ENCODE peak calls at places on chromosomes 5 and 9, in six cellular contexts. J is LoVo, A is fibroblast of pulmonary artery, I is OCI-LY7, K is ACHN, P is left colon. W is an unnamed sample.

GRCh38 chr9:23858234-23858633 is 32.2 kb upstream of the ELAVL2 start:
- DNase-seq in P (no peak), K (no peak), I (no peak), J (no peak), A (no peak), W (no peak)

GRCh38 chr9:16618524-16618923 is 251.9 kb downstream of the BNC2 start:
- DNase-seq in P (no peak), I (no peak), J (no peak), A (no peak), K (no peak), W (no peak)

GRCh38 chr9:19376931-19377330 is 3.1 kb downstream of the RPS6 start:
- DNase-seq in I (no peak), P (no peak), A (no peak), J (no peak), K (no peak), W (no peak)

GRCh38 chr9:80878556-80878955 is 810.8 kb downstream of the TLE1 start:
- DNase-seq in J (no peak), P (no peak), I (no peak), K (no peak), A (peak), W (no peak)

GRCh38 chr9:22446950-22447606 is 454 bp downstream of the DMRTA1 start:
- DNase-seq in K (peak), I (no peak), P (peak), J (no peak), A (peak), W (no peak)

GRCh38 chr5:9765421-9765820 is 135.3 kb upstream of the TAS2R1 start:
- DNase-seq in J (no peak), P (no peak), K (no peak), I (no peak), A (no peak), W (peak)

GRCh38 chr5:522899-523657 is 1.2 kb downstream of the SLC9A3 start:
- DNase-seq in A (no peak), J (no peak), I (no peak), P (no peak), K (no peak), W (no peak)

GRCh38 chr5:142145106-142145900 is 36.7 kb downstream of the NDFIP1 start:
- DNase-seq in K (peak), P (peak), I (peak), A (peak), J (peak), W (peak)

GRCh38 chr9:83382421-83382820 is 155.8 kb downstream of the FRMD3 start:
- DNase-seq in I (no peak), P (no peak), A (no peak), J (no peak), K (no peak), W (no peak)

GRCh38 chr5:163914911-163915310 is 409.5 kb downstream of the MAT2B start:
- DNase-seq in A (no peak), J (peak), K (no peak), P (peak), I (peak), W (no peak)

GRCh38 chr9:24090566-24090965 is 264.5 kb upstream of the ELAVL2 start:
- DNase-seq in K (no peak), A (no peak), J (peak), P (no peak), I (no peak), W (no peak)

GRCh38 chr5:111960466-111961215 is 203.6 kb upstream of the NREP start:
- DNase-seq in I (no peak), P (no peak), A (peak), K (no peak), J (no peak), W (peak)

GRCh38 chr9:89522261-89522978 is 24.5 kb upstream of the SEMA4D start:
- DNase-seq in I (peak), K (peak), P (peak), J (no peak), A (no peak), W (no peak)

GRCh38 chr5:106254784-106255183 is 1416.0 kb downstream of the EFNA5 start:
- DNase-seq in A (no peak), I (no peak), P (no peak), J (no peak), K (no peak), W (no peak)

GRCh38 chr5:6772886-6773285 is 59.7 kb downstream of the TENT4A start:
- DNase-seq in A (no peak), K (no peak), P (no peak), J (no peak), I (no peak), W (no peak)

GRCh38 chr5:449151-449550 is 6.2 kb downstream of the EXOC3 start:
- DNase-seq in A (no peak), P (no peak), J (no peak), K (no peak), I (no peak), W (no peak)

GRCh38 chr9:2356391-2356790 is 265.2 kb upstream of the VLDLR start:
- DNase-seq in I (no peak), K (no peak), J (peak), P (no peak), A (no peak), W (no peak)

GRCh38 chr9:96048116-96048953 is 172.8 kb downstream of the ERCC6L2 start:
- DNase-seq in K (no peak), J (no peak), A (peak), I (no peak), P (no peak), W (peak)

GRCh38 chr9:36765077-36765390 is 192.3 kb downstream of the MELK start:
- DNase-seq in A (no peak), J (no peak), P (no peak), K (no peak), I (no peak), W (no peak)

GRCh38 chr9:124453586-124454191 is 3.4 kb downstream of the ADGRD2 start:
- DNase-seq in J (peak), A (no peak), I (no peak), K (no peak), P (peak), W (no peak)

GRCh38 chr5:80152778-80153177 is 103.1 kb downstream of the SERINC5 start:
- DNase-seq in P (no peak), J (no peak), A (no peak), I (no peak), K (no peak), W (no peak)

W was measured in fibroblast of the aortic adventitia.